ENCODE peak calls at places on chromosomes 1 and 21, in six cellular contexts. One of them, this sample, is unnamed.

GRCh38 chr1:89781494-89782126 is 39.2 kb upstream of the LRRC8D start:
- DNase-seq in heart left ventricle: no peak
- DNase-seq in GM04504: no peak
- DNase-seq in myocyte: no peak
- DNase-seq in NCI-H1694 treated with DMSO at 0.1 percent for 48 hours: no peak
- DNase-seq in activated naive CD4-positive, alpha-beta T cell treated with anti-CD3 and anti-CD28 coated beads, Interleukin-2, amount 10 ng/mL, durations not matched to agents 7 days and 5 days: peak; percentile 55
- DNase-seq in this sample: no peak

GRCh38 chr1:53349968-53350852 is 22.3 kb upstream of the LRP8 start:
- DNase-seq in myocyte: no peak
- DNase-seq in activated naive CD4-positive, alpha-beta T cell treated with anti-CD3 and anti-CD28 coated beads, Interleukin-2, amount 10 ng/mL, durations not matched to agents 7 days and 5 days: peak; percentile 12
- DNase-seq in GM04504: no peak
- DNase-seq in heart left ventricle: no peak
- DNase-seq in NCI-H1694 treated with DMSO at 0.1 percent for 48 hours: no peak
- DNase-seq in this sample: no peak

GRCh38 chr1:77271851-77272250 is 10.0 kb upstream of the AK5 start:
- DNase-seq in NCI-H1694 treated with DMSO at 0.1 percent for 48 hours: no peak
- DNase-seq in GM04504: no peak
- DNase-seq in myocyte: peak; percentile 61
- DNase-seq in heart left ventricle: no peak
- DNase-seq in activated naive CD4-positive, alpha-beta T cell treated with anti-CD3 and anti-CD28 coated beads, Interleukin-2, amount 10 ng/mL, durations not matched to agents 7 days and 5 days: no peak
- DNase-seq in this sample: no peak

GRCh38 chr1:172761581-172762025 is 102.7 kb downstream of the FASLG start:
- DNase-seq in activated naive CD4-positive, alpha-beta T cell treated with anti-CD3 and anti-CD28 coated beads, Interleukin-2, amount 10 ng/mL, durations not matched to agents 7 days and 5 days: no peak
- DNase-seq in myocyte: peak; percentile 39
- DNase-seq in NCI-H1694 treated with DMSO at 0.1 percent for 48 hours: no peak
- DNase-seq in heart left ventricle: no peak
- DNase-seq in GM04504: no peak
- DNase-seq in this sample: no peak

GRCh38 chr1:151156515-151156819 is at the start of gene TNFAIP8L2:
- DNase-seq in myocyte: no peak
- DNase-seq in NCI-H1694 treated with DMSO at 0.1 percent for 48 hours: no peak
- DNase-seq in GM04504: no peak
- DNase-seq in heart left ventricle: peak; percentile 52
- DNase-seq in activated naive CD4-positive, alpha-beta T cell treated with anti-CD3 and anti-CD28 coated beads, Interleukin-2, amount 10 ng/mL, durations not matched to agents 7 days and 5 days: peak; percentile 90
- DNase-seq in this sample: no peak

GRCh38 chr1:23202263-23202749 is 15.0 kb downstream of the HTR1D start:
- DNase-seq in GM04504: no peak
- DNase-seq in NCI-H1694 treated with DMSO at 0.1 percent for 48 hours: no peak
- DNase-seq in activated naive CD4-positive, alpha-beta T cell treated with anti-CD3 and anti-CD28 coated beads, Interleukin-2, amount 10 ng/mL, durations not matched to agents 7 days and 5 days: no peak
- DNase-seq in myocyte: peak; percentile 42
- DNase-seq in heart left ventricle: no peak
- DNase-seq in this sample: no peak

GRCh38 chr1:203181586-203182376 is 4.7 kb downstream of the CHI3L1 start:
- DNase-seq in heart left ventricle: no peak
- DNase-seq in activated naive CD4-positive, alpha-beta T cell treated with anti-CD3 and anti-CD28 coated beads, Interleukin-2, amount 10 ng/mL, durations not matched to agents 7 days and 5 days: peak; percentile 1
- DNase-seq in GM04504: no peak
- DNase-seq in myocyte: no peak
- DNase-seq in NCI-H1694 treated with DMSO at 0.1 percent for 48 hours: no peak
- DNase-seq in this sample: no peak

GRCh38 chr1:37828410-37829074 is 20.5 kb upstream of the YRDC start:
- DNase-seq in myocyte: no peak
- DNase-seq in activated naive CD4-positive, alpha-beta T cell treated with anti-CD3 and anti-CD28 coated beads, Interleukin-2, amount 10 ng/mL, durations not matched to agents 7 days and 5 days: no peak
- DNase-seq in GM04504: no peak
- DNase-seq in NCI-H1694 treated with DMSO at 0.1 percent for 48 hours: no peak
- DNase-seq in heart left ventricle: no peak
- DNase-seq in this sample: no peak

GRCh38 chr1:53572061-53572801 is 113.0 kb downstream of the DMRTB1 start:
- DNase-seq in activated naive CD4-positive, alpha-beta T cell treated with anti-CD3 and anti-CD28 coated beads, Interleukin-2, amount 10 ng/mL, durations not matched to agents 7 days and 5 days: no peak
- DNase-seq in GM04504: peak; percentile 68
- DNase-seq in heart left ventricle: no peak
- DNase-seq in myocyte: peak; percentile 87
- DNase-seq in NCI-H1694 treated with DMSO at 0.1 percent for 48 hours: peak; percentile 92
- DNase-seq in this sample: peak; percentile 76

GRCh38 chr1:65147424-65148177 is 402 bp upstream of the AK4 start:
- DNase-seq in activated naive CD4-positive, alpha-beta T cell treated with anti-CD3 and anti-CD28 coated beads, Interleukin-2, amount 10 ng/mL, durations not matched to agents 7 days and 5 days: peak; percentile 70
- DNase-seq in heart left ventricle: peak; percentile 36
- DNase-seq in GM04504: no peak
- DNase-seq in NCI-H1694 treated with DMSO at 0.1 percent for 48 hours: no peak
- DNase-seq in myocyte: peak; percentile 42
- DNase-seq in this sample: peak; percentile 54

GRCh38 chr1:227996187-227996950 is 10.4 kb upstream of the WNT3A start:
- DNase-seq in activated naive CD4-positive, alpha-beta T cell treated with anti-CD3 and anti-CD28 coated beads, Interleukin-2, amount 10 ng/mL, durations not matched to agents 7 days and 5 days: peak; percentile 14
- DNase-seq in myocyte: no peak
- DNase-seq in NCI-H1694 treated with DMSO at 0.1 percent for 48 hours: no peak
- DNase-seq in GM04504: no peak
- DNase-seq in heart left ventricle: no peak
- DNase-seq in this sample: no peak

GRCh38 chr1:234609528-234610042 is 393 bp downstream of the IRF2BP2 start:
- DNase-seq in myocyte: no peak
- DNase-seq in NCI-H1694 treated with DMSO at 0.1 percent for 48 hours: no peak
- DNase-seq in heart left ventricle: no peak
- DNase-seq in GM04504: no peak
- DNase-seq in activated naive CD4-positive, alpha-beta T cell treated with anti-CD3 and anti-CD28 coated beads, Interleukin-2, amount 10 ng/mL, durations not matched to agents 7 days and 5 days: peak; percentile 30
- DNase-seq in this sample: no peak

GRCh38 chr1:87072431-87072830 is 158.0 kb downstream of the HS2ST1 start:
- DNase-seq in myocyte: no peak
- DNase-seq in NCI-H1694 treated with DMSO at 0.1 percent for 48 hours: no peak
- DNase-seq in activated naive CD4-positive, alpha-beta T cell treated with anti-CD3 and anti-CD28 coated beads, Interleukin-2, amount 10 ng/mL, durations not matched to agents 7 days and 5 days: no peak
- DNase-seq in GM04504: no peak
- DNase-seq in heart left ventricle: no peak
- DNase-seq in this sample: no peak

GRCh38 chr21:26881504-26882228 is 36.5 kb upstream of the ADAMTS1 start:
- DNase-seq in NCI-H1694 treated with DMSO at 0.1 percent for 48 hours: peak; percentile 75
- DNase-seq in myocyte: peak; percentile 43
- DNase-seq in GM04504: no peak
- DNase-seq in activated naive CD4-positive, alpha-beta T cell treated with anti-CD3 and anti-CD28 coated beads, Interleukin-2, amount 10 ng/mL, durations not matched to agents 7 days and 5 days: no peak
- DNase-seq in heart left ventricle: no peak
- DNase-seq in this sample: peak; percentile 25

GRCh38 chr1:152218762-152219436 is 5.1 kb downstream of the HRNR start:
- DNase-seq in heart left ventricle: no peak
- DNase-seq in NCI-H1694 treated with DMSO at 0.1 percent for 48 hours: no peak
- DNase-seq in myocyte: no peak
- DNase-seq in activated naive CD4-positive, alpha-beta T cell treated with anti-CD3 and anti-CD28 coated beads, Interleukin-2, amount 10 ng/mL, durations not matched to agents 7 days and 5 days: no peak
- DNase-seq in GM04504: no peak
- DNase-seq in this sample: no peak

GRCh38 chr1:155645648-155646047 is 35.6 kb downstream of the MSTO1 start:
- DNase-seq in NCI-H1694 treated with DMSO at 0.1 percent for 48 hours: no peak
- DNase-seq in myocyte: no peak
- DNase-seq in heart left ventricle: peak; percentile 10
- DNase-seq in GM04504: no peak
- DNase-seq in activated naive CD4-positive, alpha-beta T cell treated with anti-CD3 and anti-CD28 coated beads, Interleukin-2, amount 10 ng/mL, durations not matched to agents 7 days and 5 days: no peak
- DNase-seq in this sample: no peak

GRCh38 chr21:35705237-35705887 is 355.0 kb downstream of the SETD4 start:
- DNase-seq in activated naive CD4-positive, alpha-beta T cell treated with anti-CD3 and anti-CD28 coated beads, Interleukin-2, amount 10 ng/mL, durations not matched to agents 7 days and 5 days: no peak
- DNase-seq in GM04504: no peak
- DNase-seq in NCI-H1694 treated with DMSO at 0.1 percent for 48 hours: no peak
- DNase-seq in heart left ventricle: no peak
- DNase-seq in myocyte: no peak
- DNase-seq in this sample: no peak

GRCh38 chr1:53621144-53621543 is 117.8 kb downstream of the GLIS1 start:
- DNase-seq in GM04504: no peak
- DNase-seq in heart left ventricle: no peak
- DNase-seq in myocyte: no peak
- DNase-seq in NCI-H1694 treated with DMSO at 0.1 percent for 48 hours: no peak
- DNase-seq in activated naive CD4-positive, alpha-beta T cell treated with anti-CD3 and anti-CD28 coated beads, Interleukin-2, amount 10 ng/mL, durations not matched to agents 7 days and 5 days: peak; percentile 3
- DNase-seq in this sample: no peak

GRCh38 chr1:7366955-7367665 is 404.0 kb upstream of the VAMP3 start:
- DNase-seq in GM04504: no peak
- DNase-seq in heart left ventricle: no peak
- DNase-seq in NCI-H1694 treated with DMSO at 0.1 percent for 48 hours: no peak
- DNase-seq in activated naive CD4-positive, alpha-beta T cell treated with anti-CD3 and anti-CD28 coated beads, Interleukin-2, amount 10 ng/mL, durations not matched to agents 7 days and 5 days: no peak
- DNase-seq in myocyte: no peak
- DNase-seq in this sample: no peak

GRCh38 chr1:45557422-45557944 is 6.9 kb downstream of the AKR1A1 start:
- DNase-seq in myocyte: peak; percentile 54
- DNase-seq in NCI-H1694 treated with DMSO at 0.1 percent for 48 hours: no peak
- DNase-seq in GM04504: no peak
- DNase-seq in activated naive CD4-positive, alpha-beta T cell treated with anti-CD3 and anti-CD28 coated beads, Interleukin-2, amount 10 ng/mL, durations not matched to agents 7 days and 5 days: no peak
- DNase-seq in heart left ventricle: no peak
- DNase-seq in this sample: peak; percentile 31

GRCh38 chr1:6188466-6188865 is 8.3 kb upstream of the CHD5 start:
- DNase-seq in myocyte: no peak
- DNase-seq in NCI-H1694 treated with DMSO at 0.1 percent for 48 hours: no peak
- DNase-seq in heart left ventricle: no peak
- DNase-seq in activated naive CD4-positive, alpha-beta T cell treated with anti-CD3 and anti-CD28 coated beads, Interleukin-2, amount 10 ng/mL, durations not matched to agents 7 days and 5 days: no peak
- DNase-seq in GM04504: no peak
- DNase-seq in this sample: no peak

GRCh38 chr1:42730988-42731387 is 9.0 kb downstream of the CLDN19 start:
- DNase-seq in myocyte: no peak
- DNase-seq in NCI-H1694 treated with DMSO at 0.1 percent for 48 hours: no peak
- DNase-seq in activated naive CD4-positive, alpha-beta T cell treated with anti-CD3 and anti-CD28 coated beads, Interleukin-2, amount 10 ng/mL, durations not matched to agents 7 days and 5 days: peak; percentile 43
- DNase-seq in GM04504: no peak
- DNase-seq in heart left ventricle: no peak
- DNase-seq in this sample: no peak

GRCh38 chr1:192104852-192105251 is 53.4 kb upstream of the RGS18 start:
- DNase-seq in GM04504: no peak
- DNase-seq in activated naive CD4-positive, alpha-beta T cell treated with anti-CD3 and anti-CD28 coated beads, Interleukin-2, amount 10 ng/mL, durations not matched to agents 7 days and 5 days: no peak
- DNase-seq in myocyte: peak; percentile 4
- DNase-seq in heart left ventricle: no peak
- DNase-seq in NCI-H1694 treated with DMSO at 0.1 percent for 48 hours: no peak
- DNase-seq in this sample: no peak

GRCh38 chr1:59057801-59058200 is 239.1 kb upstream of the FGGY start:
- DNase-seq in NCI-H1694 treated with DMSO at 0.1 percent for 48 hours: no peak
- DNase-seq in GM04504: no peak
- DNase-seq in heart left ventricle: no peak
- DNase-seq in activated naive CD4-positive, alpha-beta T cell treated with anti-CD3 and anti-CD28 coated beads, Interleukin-2, amount 10 ng/mL, durations not matched to agents 7 days and 5 days: no peak
- DNase-seq in myocyte: no peak
- DNase-seq in this sample: no peak

GRCh38 chr1:178458203-178458602 is 38.6 kb downstream of the CLEC20A start:
- DNase-seq in NCI-H1694 treated with DMSO at 0.1 percent for 48 hours: no peak
- DNase-seq in heart left ventricle: no peak
- DNase-seq in myocyte: no peak
- DNase-seq in GM04504: no peak
- DNase-seq in activated naive CD4-positive, alpha-beta T cell treated with anti-CD3 and anti-CD28 coated beads, Interleukin-2, amount 10 ng/mL, durations not matched to agents 7 days and 5 days: no peak
- DNase-seq in this sample: no peak

GRCh38 chr1:85357817-85358216 is 81.4 kb upstream of the BCL10 start:
- DNase-seq in activated naive CD4-positive, alpha-beta T cell treated with anti-CD3 and anti-CD28 coated beads, Interleukin-2, amount 10 ng/mL, durations not matched to agents 7 days and 5 days: no peak
- DNase-seq in GM04504: no peak
- DNase-seq in myocyte: no peak
- DNase-seq in NCI-H1694 treated with DMSO at 0.1 percent for 48 hours: no peak
- DNase-seq in heart left ventricle: no peak
- DNase-seq in this sample: no peak

GRCh38 chr1:153611356-153611755 is 1.6 kb downstream of the S100A16 start:
- DNase-seq in activated naive CD4-positive, alpha-beta T cell treated with anti-CD3 and anti-CD28 coated beads, Interleukin-2, amount 10 ng/mL, durations not matched to agents 7 days and 5 days: no peak
- DNase-seq in myocyte: no peak
- DNase-seq in NCI-H1694 treated with DMSO at 0.1 percent for 48 hours: no peak
- DNase-seq in heart left ventricle: no peak
- DNase-seq in GM04504: no peak
- DNase-seq in this sample: no peak

This sample was measured in G401.